ENCODE peak calls at places on chromosome 1, in eight cellular contexts. B, Z, E, J, L, Q, S and C are unnamed samples.
A peak's percentile ranks its signal among the peaks of the same experiment; 100 is the strongest.

GRCh38 chr1:234921266-234922062 is 207.2 kb downstream of the TOMM20 start:
- DNase-seq in B (no peak), Z (peak; percentile 40), E (peak; percentile 63), J (peak; percentile 88), L (no peak), Q (peak; percentile 58), S (no peak), C (peak; percentile 62)

GRCh38 chr1:116067564-116067887 is 43.7 kb upstream of the MAB21L3 start:
- DNase-seq in B (no peak), Z (peak; percentile 43), E (no peak), J (peak; percentile 87), L (no peak), Q (peak; percentile 94), S (peak; percentile 12), C (peak; percentile 96)

GRCh38 chr1:244273262-244273844 is 178.4 kb downstream of the ADSS2 start:
- DNase-seq in B (no peak), Z (no peak), E (no peak), J (no peak), L (no peak), Q (no peak), S (no peak), C (no peak)

GRCh38 chr1:22689505-22689904 is 21.1 kb upstream of the EPHB2 start:
- DNase-seq in B (no peak), Z (no peak), E (no peak), J (no peak), L (no peak), Q (peak; percentile 89), S (peak; percentile 61), C (peak; percentile 72)

GRCh38 chr1:30857062-30857461 is 51.5 kb downstream of the SDC3 start:
- DNase-seq in B (no peak), Z (no peak), E (no peak), J (no peak), L (no peak), Q (no peak), S (no peak), C (no peak)

GRCh38 chr1:15714438-15715136 is 21.5 kb upstream of the SLC25A34 start:
- DNase-seq in B (no peak), Z (no peak), E (no peak), J (no peak), L (peak; percentile 42), Q (peak; percentile 77), S (no peak), C (peak; percentile 75)

GRCh38 chr1:151893176-151893924 is 16.0 kb downstream of the THEM4 start:
- DNase-seq in B (no peak), Z (no peak), E (no peak), J (no peak), L (no peak), Q (no peak), S (no peak), C (no peak)

GRCh38 chr1:76959581-76959980 is 92.3 kb downstream of the ST6GALNAC5 start:
- DNase-seq in B (no peak), Z (no peak), E (no peak), J (no peak), L (no peak), Q (peak; percentile 32), S (no peak), C (no peak)

GRCh38 chr1:47506053-47506452 is 68.2 kb downstream of the FOXD2 start:
- DNase-seq in B (no peak), Z (no peak), E (no peak), J (no peak), L (no peak), Q (no peak), S (no peak), C (no peak)

GRCh38 chr1:90488451-90488850 is 228.7 kb downstream of the BARHL2 start:
- DNase-seq in B (no peak), Z (no peak), E (no peak), J (no peak), L (no peak), Q (peak; percentile 3), S (no peak), C (no peak)

GRCh38 chr1:74733616-74734484 is 898 bp downstream of the TYW3 start:
- DNase-seq in B (no peak), Z (no peak), E (no peak), J (no peak), L (no peak), Q (peak; percentile 76), S (no peak), C (peak; percentile 63)

GRCh38 chr1:154767315-154768240 is 102.5 kb downstream of the KCNN3 start:
- DNase-seq in B (no peak), Z (no peak), E (no peak), J (peak; percentile 89), L (peak; percentile 84), Q (peak; percentile 42), S (no peak), C (no peak)

GRCh38 chr1:179774033-179774432 is 30.9 kb downstream of the FAM163A start:
- DNase-seq in B (no peak), Z (no peak), E (no peak), J (peak; percentile 53), L (no peak), Q (no peak), S (no peak), C (no peak)

GRCh38 chr1:3852711-3853498 is 4.1 kb downstream of the CEP104 start:
- DNase-seq in B (no peak), Z (no peak), E (peak; percentile 22), J (no peak), L (no peak), Q (no peak), S (no peak), C (peak; percentile 52)

GRCh38 chr1:30886710-30887428 is 21.7 kb downstream of the SDC3 start:
- DNase-seq in B (no peak), Z (no peak), E (no peak), J (no peak), L (no peak), Q (no peak), S (no peak), C (no peak)

GRCh38 chr1:185681034-185681633 is 53.1 kb upstream of the HMCN1 start:
- DNase-seq in B (no peak), Z (no peak), E (no peak), J (no peak), L (no peak), Q (peak; percentile 36), S (no peak), C (peak; percentile 10)

GRCh38 chr1:183283286-183283685 is 97.2 kb downstream of the LAMC2 start:
- DNase-seq in B (no peak), Z (no peak), E (no peak), J (no peak), L (no peak), Q (no peak), S (no peak), C (no peak)

GRCh38 chr1:42462828-42463763 is at the start of gene CCDC30:
- DNase-seq in B (peak; percentile 82), Z (peak; percentile 94), E (peak; percentile 97), J (peak; percentile 98), L (peak; percentile 94), Q (peak; percentile 97), S (peak; percentile 82), C (peak; percentile 97)

GRCh38 chr1:32759997-32760623 is 57.0 kb downstream of the YARS1 start:
- DNase-seq in B (peak; percentile 67), Z (no peak), E (peak; percentile 96), J (peak; percentile 95), L (peak; percentile 74), Q (peak; percentile 22), S (no peak), C (no peak)

GRCh38 chr1:247862756-247863155 is 5.8 kb downstream of the TRIM58 start:
- DNase-seq in B (no peak), Z (no peak), E (no peak), J (no peak), L (no peak), Q (no peak), S (no peak), C (no peak)

GRCh38 chr1:247857986-247858356 is 984 bp downstream of the TRIM58 start:
- DNase-seq in B (no peak), Z (no peak), E (no peak), J (no peak), L (no peak), Q (no peak), S (no peak), C (no peak)

GRCh38 chr1:247855911-247856310 is 1.1 kb upstream of the TRIM58 start:
- DNase-seq in B (no peak), Z (no peak), E (no peak), J (no peak), L (no peak), Q (no peak), S (no peak), C (no peak)

GRCh38 chr1:247854899-247855545 is 2.0 kb upstream of the TRIM58 start:
- DNase-seq in B (no peak), Z (no peak), E (no peak), J (no peak), L (no peak), Q (no peak), S (no peak), C (no peak)

GRCh38 chr1:247857069-247857985 is at the start of gene TRIM58:
- DNase-seq in B (no peak), Z (no peak), E (peak; percentile 51), J (peak; percentile 89), L (no peak), Q (no peak), S (no peak), C (no peak)
- TF ChIP-seq CTCF in B (no peak), Z (no peak), E (peak; percentile 12), J (no peak), L (no peak), Q (no peak), S (no peak), C (no peak)

GRCh38 chr1:171929121-171929520 is 87.8 kb downstream of the DNM3 start:
- DNase-seq in B (no peak), Z (no peak), E (no peak), J (no peak), L (no peak), Q (no peak), S (no peak), C (no peak)
- TF ChIP-seq CTCF in B (no peak), Z (no peak), E (no peak), J (no peak), L (no peak), Q (no peak), S (no peak), C (no peak)

GRCh38 chr1:226034482-226034881 is 28.0 kb upstream of the H3-3A start:
- DNase-seq in B (peak; percentile 40), Z (peak; percentile 84), E (peak; percentile 86), J (peak; percentile 96), L (peak; percentile 68), Q (peak; percentile 100), S (peak; percentile 50), C (peak; percentile 96)
- TF ChIP-seq CTCF in B (no peak), Z (no peak), E (no peak), J (no peak), L (no peak), Q (no peak), S (no peak), C (no peak)

DNA sequence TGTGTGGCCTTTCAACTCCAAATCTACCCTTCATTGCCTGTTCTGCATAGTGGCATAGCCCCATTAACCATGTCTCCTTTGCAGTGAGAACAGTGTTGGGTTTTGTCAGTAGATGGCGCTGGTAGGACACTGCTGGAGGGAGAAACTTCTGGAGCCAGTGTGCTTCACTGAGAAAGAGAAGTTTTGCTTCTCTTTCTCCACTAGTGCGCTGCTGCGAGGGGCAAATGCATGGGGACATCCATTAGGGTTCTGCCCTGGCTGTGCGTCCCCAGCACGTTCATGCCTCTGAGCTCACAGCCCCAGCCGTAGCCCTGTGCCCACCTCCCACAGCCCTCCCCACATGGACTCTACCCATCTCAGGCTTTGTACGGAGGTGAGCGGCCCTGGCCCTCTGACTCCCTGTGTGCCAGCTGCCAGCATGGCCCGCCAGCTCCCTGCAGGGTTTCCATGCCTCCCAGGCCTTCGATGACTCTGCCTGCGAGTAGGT is 53.1 kb downstream of the RIMS3 start:
- DNase-seq in B (peak; percentile 47), Z (peak; percentile 27), E (no peak), J (peak; percentile 85), L (peak; percentile 35), Q (peak; percentile 46), S (no peak), C (peak; percentile 46)
- TF ChIP-seq CTCF in B (no peak), Z (peak; percentile 86), E (peak; percentile 84), J (peak; percentile 16), L (peak; percentile 65), Q (peak; percentile 93), S (peak; percentile 80), C (peak; percentile 82)